ENCODE peak calls at places on chromosomes 11 and 22, in nine cellular contexts. One of them, this sample, is unnamed.

GRCh38 chr22:50129121-50129734 is 39.4 kb downstream of the MOV10L1 start:
- DNase-seq in lower leg skin: no peak
- DNase-seq in dorsolateral prefrontal cortex: no peak
- DNase-seq in left ventricle myocardium inferior: no peak
- DNase-seq in WERI-Rb-1: no peak
- DNase-seq in neural progenitor cell: no peak
- DNase-seq in body of pancreas: no peak
- DNase-seq in suprapubic skin: peak
- DNase-seq in PC-3: no peak
- DNase-seq in this sample: no peak

GRCh38 chr22:26502688-26503561 is 9.3 kb downstream of the TFIP11 start:
- DNase-seq in lower leg skin: no peak
- DNase-seq in dorsolateral prefrontal cortex: no peak
- DNase-seq in left ventricle myocardium inferior: peak
- DNase-seq in WERI-Rb-1: peak
- DNase-seq in neural progenitor cell: peak
- DNase-seq in body of pancreas: peak
- DNase-seq in suprapubic skin: no peak
- DNase-seq in PC-3: peak
- DNase-seq in this sample: peak

GRCh38 chr11:78044706-78045105 is 19.0 kb upstream of the THRSP start:
- DNase-seq in lower leg skin: no peak
- DNase-seq in dorsolateral prefrontal cortex: no peak
- DNase-seq in left ventricle myocardium inferior: no peak
- DNase-seq in WERI-Rb-1: no peak
- DNase-seq in neural progenitor cell: no peak
- DNase-seq in body of pancreas: peak
- DNase-seq in suprapubic skin: no peak
- DNase-seq in PC-3: no peak
- DNase-seq in this sample: no peak

GRCh38 chr11:121512468-121513465 is 60.0 kb upstream of the SORL1-AS1 start:
- DNase-seq in lower leg skin: no peak
- DNase-seq in dorsolateral prefrontal cortex: no peak
- DNase-seq in left ventricle myocardium inferior: no peak
- DNase-seq in WERI-Rb-1: no peak
- DNase-seq in neural progenitor cell: no peak
- DNase-seq in body of pancreas: no peak
- DNase-seq in suprapubic skin: no peak
- DNase-seq in PC-3: no peak
- DNase-seq in this sample: peak

GRCh38 chr11:116461789-116462188 is 311.0 kb downstream of the BUD13 start:
- DNase-seq in lower leg skin: no peak
- DNase-seq in dorsolateral prefrontal cortex: peak
- DNase-seq in left ventricle myocardium inferior: no peak
- DNase-seq in WERI-Rb-1: peak
- DNase-seq in neural progenitor cell: peak
- DNase-seq in body of pancreas: no peak
- DNase-seq in suprapubic skin: no peak
- DNase-seq in PC-3: no peak
- DNase-seq in this sample: no peak

GRCh38 chr11:16809901-16810668 is 71.6 kb downstream of the C11orf58 start:
- DNase-seq in lower leg skin: peak
- DNase-seq in dorsolateral prefrontal cortex: peak
- DNase-seq in left ventricle myocardium inferior: peak
- DNase-seq in WERI-Rb-1: no peak
- DNase-seq in neural progenitor cell: no peak
- DNase-seq in body of pancreas: peak
- DNase-seq in suprapubic skin: no peak
- DNase-seq in PC-3: peak
- DNase-seq in this sample: no peak

GRCh38 chr11:59053387-59053786 is 32.7 kb upstream of the GLYATL1B start:
- DNase-seq in lower leg skin: no peak
- DNase-seq in dorsolateral prefrontal cortex: peak
- DNase-seq in left ventricle myocardium inferior: peak
- DNase-seq in WERI-Rb-1: peak
- DNase-seq in neural progenitor cell: peak
- DNase-seq in body of pancreas: peak
- DNase-seq in suprapubic skin: no peak
- DNase-seq in PC-3: peak
- DNase-seq in this sample: peak

GRCh38 chr22:40671796-40672360 is 7.4 kb upstream of the MCHR1 start:
- DNase-seq in lower leg skin: no peak
- DNase-seq in dorsolateral prefrontal cortex: no peak
- DNase-seq in left ventricle myocardium inferior: no peak
- DNase-seq in WERI-Rb-1: no peak
- DNase-seq in neural progenitor cell: no peak
- DNase-seq in body of pancreas: no peak
- DNase-seq in suprapubic skin: no peak
- DNase-seq in PC-3: no peak
- DNase-seq in this sample: no peak

GRCh38 chr22:17891427-17892167 is 117.3 kb upstream of the BID start:
- DNase-seq in lower leg skin: no peak
- DNase-seq in dorsolateral prefrontal cortex: peak
- DNase-seq in left ventricle myocardium inferior: peak
- DNase-seq in WERI-Rb-1: peak
- DNase-seq in neural progenitor cell: peak
- DNase-seq in body of pancreas: peak
- DNase-seq in suprapubic skin: no peak
- DNase-seq in PC-3: no peak
- DNase-seq in this sample: no peak

GRCh38 chr11:62048101-62048500 is 75.7 kb upstream of the INCENP start:
- DNase-seq in lower leg skin: no peak
- DNase-seq in dorsolateral prefrontal cortex: no peak
- DNase-seq in left ventricle myocardium inferior: no peak
- DNase-seq in WERI-Rb-1: no peak
- DNase-seq in neural progenitor cell: no peak
- DNase-seq in body of pancreas: no peak
- DNase-seq in suprapubic skin: no peak
- DNase-seq in PC-3: peak
- DNase-seq in this sample: no peak

GRCh38 chr22:12601870-12602779 is 2925.9 kb upstream of the OR11H1 start:
- DNase-seq in lower leg skin: no peak
- DNase-seq in dorsolateral prefrontal cortex: no peak
- DNase-seq in left ventricle myocardium inferior: peak
- DNase-seq in WERI-Rb-1: peak
- DNase-seq in neural progenitor cell: no peak
- DNase-seq in body of pancreas: no peak
- DNase-seq in suprapubic skin: no peak
- DNase-seq in PC-3: no peak
- DNase-seq in this sample: no peak

GRCh38 chr11:7186190-7186589 is 65.5 kb upstream of the SYT9 start:
- DNase-seq in lower leg skin: no peak
- DNase-seq in dorsolateral prefrontal cortex: no peak
- DNase-seq in left ventricle myocardium inferior: no peak
- DNase-seq in WERI-Rb-1: no peak
- DNase-seq in neural progenitor cell: no peak
- DNase-seq in body of pancreas: no peak
- DNase-seq in suprapubic skin: no peak
- DNase-seq in PC-3: peak
- DNase-seq in this sample: no peak

GRCh38 chr11:43557553-43558031 is 122.9 kb upstream of the HSD17B12 start:
- DNase-seq in lower leg skin: no peak
- DNase-seq in dorsolateral prefrontal cortex: no peak
- DNase-seq in left ventricle myocardium inferior: no peak
- DNase-seq in WERI-Rb-1: no peak
- DNase-seq in neural progenitor cell: peak
- DNase-seq in body of pancreas: no peak
- DNase-seq in suprapubic skin: no peak
- DNase-seq in PC-3: peak
- DNase-seq in this sample: no peak

GRCh38 chr11:43556269-43556668 is 124.3 kb upstream of the HSD17B12 start:
- DNase-seq in lower leg skin: no peak
- DNase-seq in dorsolateral prefrontal cortex: no peak
- DNase-seq in left ventricle myocardium inferior: no peak
- DNase-seq in WERI-Rb-1: no peak
- DNase-seq in neural progenitor cell: no peak
- DNase-seq in body of pancreas: no peak
- DNase-seq in suprapubic skin: no peak
- DNase-seq in PC-3: no peak
- DNase-seq in this sample: no peak

GRCh38 chr11:43558556-43559127 is 121.9 kb upstream of the HSD17B12 start:
- DNase-seq in lower leg skin: no peak
- DNase-seq in dorsolateral prefrontal cortex: no peak
- DNase-seq in left ventricle myocardium inferior: no peak
- DNase-seq in WERI-Rb-1: no peak
- DNase-seq in neural progenitor cell: no peak
- DNase-seq in body of pancreas: no peak
- DNase-seq in suprapubic skin: no peak
- DNase-seq in PC-3: no peak
- DNase-seq in this sample: no peak

GRCh38 chr11:43556892-43557291 is 123.6 kb upstream of the HSD17B12 start:
- DNase-seq in lower leg skin: no peak
- DNase-seq in dorsolateral prefrontal cortex: no peak
- DNase-seq in left ventricle myocardium inferior: no peak
- DNase-seq in WERI-Rb-1: no peak
- DNase-seq in neural progenitor cell: no peak
- DNase-seq in body of pancreas: no peak
- DNase-seq in suprapubic skin: no peak
- DNase-seq in PC-3: no peak
- DNase-seq in this sample: no peak

GRCh38 chr11:43558056-43558455 is 122.5 kb upstream of the HSD17B12 start:
- DNase-seq in lower leg skin: no peak
- DNase-seq in dorsolateral prefrontal cortex: no peak
- DNase-seq in left ventricle myocardium inferior: no peak
- DNase-seq in WERI-Rb-1: no peak
- DNase-seq in neural progenitor cell: peak
- DNase-seq in body of pancreas: no peak
- DNase-seq in suprapubic skin: no peak
- DNase-seq in PC-3: no peak
- DNase-seq in this sample: no peak
- H3K4me3 ChIP-seq in lower leg skin: no peak
- H3K4me3 ChIP-seq in dorsolateral prefrontal cortex: no peak
- H3K4me3 ChIP-seq in left ventricle myocardium inferior: no peak
- H3K4me3 ChIP-seq in WERI-Rb-1: no peak
- H3K4me3 ChIP-seq in neural progenitor cell: peak
- H3K4me3 ChIP-seq in body of pancreas: no peak
- H3K4me3 ChIP-seq in suprapubic skin: no peak
- H3K4me3 ChIP-seq in PC-3: no peak
- H3K4me3 ChIP-seq in this sample: no peak

DNA sequence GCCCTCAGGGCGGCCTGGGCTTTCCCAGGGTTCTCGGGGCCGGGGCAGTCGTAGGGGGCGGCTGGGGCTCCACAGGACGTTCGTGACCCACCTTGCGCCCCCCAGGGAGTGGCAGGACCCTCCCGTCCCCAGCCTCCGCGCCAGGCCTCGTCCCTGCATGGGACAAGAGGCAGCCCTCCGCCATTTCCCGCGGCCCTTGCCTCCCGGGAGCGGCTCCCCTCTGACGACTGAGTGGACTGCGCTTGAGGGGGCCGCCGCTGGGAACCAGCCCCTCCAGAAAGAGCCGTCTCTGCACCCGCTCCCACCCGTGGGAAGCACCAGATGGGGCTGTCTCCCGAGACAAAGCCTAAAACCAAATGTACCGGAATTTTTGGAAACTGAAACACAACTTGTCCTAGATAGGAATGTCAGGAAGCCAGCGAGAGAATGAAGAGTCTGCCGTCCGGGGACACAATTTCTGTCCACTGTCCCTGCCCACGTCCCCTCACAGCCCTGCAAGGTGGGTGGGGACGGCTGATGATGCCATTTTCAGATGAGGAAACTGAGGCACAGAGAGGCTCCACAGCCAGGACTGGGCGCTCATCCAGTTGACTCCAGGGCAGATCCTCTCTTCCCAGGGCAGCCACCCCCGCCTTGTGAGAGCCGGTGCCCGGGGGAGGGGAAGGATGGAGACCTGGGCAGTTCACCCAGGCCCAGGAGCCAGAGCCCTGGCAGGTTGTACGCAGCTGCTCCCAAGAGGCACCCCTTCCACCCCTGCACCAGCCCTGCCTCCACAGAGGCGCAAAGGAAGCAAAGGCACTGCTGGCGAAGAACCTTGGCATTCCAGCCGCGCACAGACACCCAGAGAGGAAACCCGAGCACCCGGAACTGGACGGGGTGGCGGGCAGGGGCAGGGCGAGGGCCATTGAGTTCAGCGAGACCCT is 18.1 kb upstream of the PICK1 start:
- DNase-seq in lower leg skin: no peak
- DNase-seq in dorsolateral prefrontal cortex: no peak
- DNase-seq in left ventricle myocardium inferior: no peak
- DNase-seq in WERI-Rb-1: no peak
- DNase-seq in neural progenitor cell: no peak
- DNase-seq in body of pancreas: no peak
- DNase-seq in suprapubic skin: no peak
- DNase-seq in PC-3: no peak
- DNase-seq in this sample: no peak
- H3K4me3 ChIP-seq in lower leg skin: no peak
- H3K4me3 ChIP-seq in dorsolateral prefrontal cortex: peak
- H3K4me3 ChIP-seq in left ventricle myocardium inferior: no peak
- H3K4me3 ChIP-seq in WERI-Rb-1: no peak
- H3K4me3 ChIP-seq in neural progenitor cell: no peak
- H3K4me3 ChIP-seq in body of pancreas: no peak
- H3K4me3 ChIP-seq in suprapubic skin: peak
- H3K4me3 ChIP-seq in PC-3: no peak
- H3K4me3 ChIP-seq in this sample: no peak

DNA sequence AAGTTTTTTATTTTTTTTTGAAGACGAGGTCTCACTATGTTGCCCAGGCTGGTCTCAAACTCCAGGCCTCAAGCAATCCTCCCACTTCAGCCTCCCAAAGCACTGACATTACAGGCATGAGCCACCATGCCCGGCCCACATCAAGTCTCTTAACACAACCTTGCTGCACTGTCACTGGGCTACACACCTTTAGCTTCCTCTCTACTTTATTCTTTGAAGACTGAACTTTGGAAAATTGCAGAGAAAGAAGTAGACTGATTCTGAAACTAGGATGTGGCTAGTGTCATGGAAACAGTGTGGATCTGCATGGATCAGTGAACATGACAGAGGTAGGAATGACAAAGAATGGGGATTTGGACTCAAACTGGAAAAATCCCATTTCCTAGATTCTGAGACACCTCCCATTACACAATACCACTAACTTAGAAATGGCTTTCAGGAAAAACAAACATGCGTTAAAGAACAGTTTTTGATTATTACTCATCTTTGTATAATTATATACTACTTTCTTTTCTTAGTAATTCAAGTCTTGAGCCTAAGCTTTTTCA is 99.6 kb upstream of the SPON1 start:
- DNase-seq in lower leg skin: no peak
- DNase-seq in dorsolateral prefrontal cortex: no peak
- DNase-seq in left ventricle myocardium inferior: no peak
- DNase-seq in WERI-Rb-1: no peak
- DNase-seq in neural progenitor cell: no peak
- DNase-seq in body of pancreas: no peak
- DNase-seq in suprapubic skin: no peak
- DNase-seq in PC-3: peak
- DNase-seq in this sample: no peak
- H3K4me3 ChIP-seq in lower leg skin: no peak
- H3K4me3 ChIP-seq in dorsolateral prefrontal cortex: no peak
- H3K4me3 ChIP-seq in left ventricle myocardium inferior: no peak
- H3K4me3 ChIP-seq in WERI-Rb-1: no peak
- H3K4me3 ChIP-seq in neural progenitor cell: no peak
- H3K4me3 ChIP-seq in body of pancreas: no peak
- H3K4me3 ChIP-seq in suprapubic skin: no peak
- H3K4me3 ChIP-seq in PC-3: no peak
- H3K4me3 ChIP-seq in this sample: no peak

DNA sequence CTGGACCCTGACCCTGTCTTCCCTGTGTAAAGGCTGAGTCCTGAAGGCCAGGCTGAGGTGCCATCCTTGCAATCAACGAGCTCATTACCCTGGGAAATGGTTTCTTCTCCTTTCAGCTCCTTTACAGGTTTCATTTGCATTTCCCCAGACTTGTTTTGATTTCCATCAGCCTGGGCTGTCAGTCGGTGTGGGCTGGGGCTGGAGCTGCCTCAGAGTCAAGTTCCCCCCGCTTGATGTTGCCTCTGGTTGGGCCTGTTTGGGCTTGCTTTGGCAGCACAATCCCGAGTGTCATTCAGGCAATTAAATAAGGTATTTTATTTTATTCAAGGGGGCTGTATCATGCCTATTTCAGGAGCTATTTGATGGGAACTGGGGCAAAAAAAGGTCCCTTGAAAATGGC is 424.9 kb downstream of the INSC start:
- DNase-seq in lower leg skin: no peak
- DNase-seq in dorsolateral prefrontal cortex: no peak
- DNase-seq in left ventricle myocardium inferior: no peak
- DNase-seq in WERI-Rb-1: no peak
- DNase-seq in neural progenitor cell: no peak
- DNase-seq in body of pancreas: no peak
- DNase-seq in suprapubic skin: peak
- DNase-seq in PC-3: no peak
- DNase-seq in this sample: no peak
- H3K4me3 ChIP-seq in lower leg skin: no peak
- H3K4me3 ChIP-seq in dorsolateral prefrontal cortex: no peak
- H3K4me3 ChIP-seq in left ventricle myocardium inferior: no peak
- H3K4me3 ChIP-seq in WERI-Rb-1: no peak
- H3K4me3 ChIP-seq in neural progenitor cell: no peak
- H3K4me3 ChIP-seq in body of pancreas: no peak
- H3K4me3 ChIP-seq in suprapubic skin: no peak
- H3K4me3 ChIP-seq in PC-3: no peak
- H3K4me3 ChIP-seq in this sample: no peak

This sample was measured in Jurkat, Clone E6-1.